ENCODE peak calls at places on chromosomes 11 and 22, in ten cellular contexts. G is smooth muscle cell of the brain vasculature; E is A549; R is sciatic nerve; M is iPS-NIHi11; Y is effector CD4-positive, alpha-beta T cell; W is amniotic stem cell; J is epithelial cell of esophagus; A is stomach; S is DMS79 treated with DMSO at 0.1 percent for 48 hours. U is an unnamed sample.
A peak's percentile ranks its signal among the peaks of the same experiment; 100 is the strongest.

GRCh38 chr22:48279465-48279765 is 1517.0 kb downstream of the TBC1D22A start:
- DNase-seq in G (no peak), E (no peak), R (no peak), M (no peak), Y (no peak), W (no peak), J (no peak), A (no peak), S (no peak), U (no peak)

GRCh38 chr11:120834686-120835225 is 189.1 kb upstream of the TBCEL start:
- DNase-seq in G (no peak), E (no peak), R (no peak), M (no peak), Y (no peak), W (no peak), J (no peak), A (no peak), S (no peak), U (peak; percentile 76)

GRCh38 chr11:61749607-61750217 is 2.7 kb upstream of the MYRF start:
- DNase-seq in G (no peak), E (no peak), R (no peak), M (no peak), Y (no peak), W (no peak), J (no peak), A (no peak), S (no peak), U (no peak)

GRCh38 chr22:28674121-28674563 is 5.5 kb downstream of the TTC28 start:
- DNase-seq in G (peak; percentile 32), E (no peak), R (no peak), M (no peak), Y (no peak), W (peak; percentile 4), J (no peak), A (no peak), S (no peak), U (peak; percentile 50)

GRCh38 chr22:49380095-49380827 is 447.4 kb downstream of the BRD1 start:
- DNase-seq in G (no peak), E (no peak), R (no peak), M (no peak), Y (no peak), W (no peak), J (no peak), A (no peak), S (no peak), U (no peak)

GRCh38 chr11:33063326-33063775 is 24.0 kb downstream of the TCP11L1 start:
- DNase-seq in G (no peak), E (no peak), R (no peak), M (no peak), Y (no peak), W (no peak), J (peak; percentile 24), A (no peak), S (no peak), U (no peak)

GRCh38 chr11:133082453-133082781 is 449.9 kb downstream of the OPCML start:
- DNase-seq in G (no peak), E (no peak), R (peak; percentile 72), M (no peak), Y (no peak), W (no peak), J (no peak), A (no peak), S (no peak), U (no peak)

GRCh38 chr11:117827521-117828511 is 3.3 kb upstream of the FXYD2 start:
- DNase-seq in G (no peak), E (no peak), R (no peak), M (no peak), Y (no peak), W (no peak), J (no peak), A (peak; percentile 24), S (peak; percentile 68), U (peak; percentile 60)

GRCh38 chr11:77522215-77522614 is 48.3 kb upstream of the PAK1 start:
- DNase-seq in G (no peak), E (no peak), R (no peak), M (no peak), Y (no peak), W (no peak), J (no peak), A (no peak), S (no peak), U (no peak)

GRCh38 chr11:122365545-122366380 is 249.7 kb upstream of the BLID start:
- DNase-seq in G (no peak), E (no peak), R (no peak), M (no peak), Y (no peak), W (no peak), J (no peak), A (no peak), S (no peak), U (no peak)

GRCh38 chr11:132977746-132978145 is 554.6 kb downstream of the OPCML start:
- DNase-seq in G (no peak), E (no peak), R (no peak), M (no peak), Y (no peak), W (no peak), J (no peak), A (no peak), S (no peak), U (no peak)

GRCh38 chr11:129143335-129143734 is 48.8 kb downstream of the ARHGAP32 start:
- DNase-seq in G (peak; percentile 90), E (peak; percentile 91), R (peak; percentile 75), M (peak; percentile 46), Y (no peak), W (peak; percentile 90), J (peak; percentile 99), A (peak; percentile 81), S (no peak), U (peak; percentile 98)

GRCh38 chr11:17561111-17561415 is 14.0 kb downstream of the OTOG start:
- DNase-seq in G (no peak), E (no peak), R (peak; percentile 6), M (no peak), Y (no peak), W (no peak), J (no peak), A (no peak), S (no peak), U (no peak)

GRCh38 chr11:118928870-118929495 is 3.3 kb upstream of the BCL9L start:
- DNase-seq in G (no peak), E (peak; percentile 64), R (peak; percentile 76), M (no peak), Y (no peak), W (no peak), J (peak; percentile 65), A (no peak), S (peak; percentile 79), U (peak; percentile 53)

GRCh38 chr22:34225278-34225677 is 305.0 kb upstream of the LARGE1 start:
- DNase-seq in G (no peak), E (no peak), R (no peak), M (no peak), Y (no peak), W (no peak), J (no peak), A (no peak), S (no peak), U (no peak)

GRCh38 chr22:37854946-37855345 is 5.7 kb downstream of the EIF3L start:
- DNase-seq in G (no peak), E (no peak), R (no peak), M (no peak), Y (no peak), W (no peak), J (no peak), A (peak; percentile 40), S (no peak), U (no peak)

GRCh38 chr11:27355575-27356104 is 7.4 kb downstream of the CCDC34 start:
- DNase-seq in G (no peak), E (no peak), R (no peak), M (no peak), Y (no peak), W (no peak), J (no peak), A (no peak), S (no peak), U (no peak)

GRCh38 chr11:14378171-14378570 is 19.2 kb upstream of the RRAS2 start:
- DNase-seq in G (no peak), E (no peak), R (no peak), M (no peak), Y (no peak), W (no peak), J (peak; percentile 45), A (no peak), S (no peak), U (peak; percentile 26)